ENCODE peak calls at places on chromosome 1, in five cellular contexts. One of them, this sample, is unnamed.

GRCh38 chr1:2585318-2586092 is 1.1 kb upstream of the PRXL2B start:
- DNase-seq in upper lobe of left lung: peak; percentile 91
- DNase-seq in HepG2: peak; percentile 63
- DNase-seq in Panc1: no peak
- DNase-seq in breast epithelium: no peak
- DNase-seq in this sample: no peak

GRCh38 chr1:158527190-158527815 is 26.9 kb downstream of the OR6Y1 start:
- DNase-seq in upper lobe of left lung: no peak
- DNase-seq in Panc1: no peak
- DNase-seq in HepG2: peak; percentile 53
- DNase-seq in breast epithelium: no peak
- DNase-seq in this sample: no peak

GRCh38 chr1:230091473-230092231 is 24.6 kb downstream of the GALNT2 start:
- DNase-seq in HepG2: no peak
- DNase-seq in upper lobe of left lung: no peak
- DNase-seq in breast epithelium: no peak
- DNase-seq in Panc1: no peak
- DNase-seq in this sample: no peak

GRCh38 chr1:227903061-227903521 is 44.6 kb downstream of the WNT9A start:
- DNase-seq in Panc1: no peak
- DNase-seq in HepG2: no peak
- DNase-seq in upper lobe of left lung: no peak
- DNase-seq in breast epithelium: no peak
- DNase-seq in this sample: no peak

GRCh38 chr1:229669333-229669732 is 43.3 kb downstream of the URB2 start:
- DNase-seq in upper lobe of left lung: no peak
- DNase-seq in HepG2: no peak
- DNase-seq in breast epithelium: no peak
- DNase-seq in Panc1: no peak
- DNase-seq in this sample: no peak

GRCh38 chr1:66333463-66334232 is 200.3 kb upstream of the SGIP1 start:
- DNase-seq in Panc1: no peak
- DNase-seq in HepG2: no peak
- DNase-seq in upper lobe of left lung: no peak
- DNase-seq in breast epithelium: no peak
- DNase-seq in this sample: no peak

GRCh38 chr1:225709101-225709500 is 56.2 kb upstream of the ENAH start:
- DNase-seq in upper lobe of left lung: no peak
- DNase-seq in Panc1: no peak
- DNase-seq in breast epithelium: no peak
- DNase-seq in HepG2: peak; percentile 54
- DNase-seq in this sample: no peak

GRCh38 chr1:212238552-212238951 is 46.7 kb upstream of the PPP2R5A start:
- DNase-seq in HepG2: no peak
- DNase-seq in breast epithelium: peak; percentile 55
- DNase-seq in Panc1: no peak
- DNase-seq in upper lobe of left lung: peak; percentile 52
- DNase-seq in this sample: no peak

GRCh38 chr1:227934476-227935313 is 13.0 kb downstream of the WNT9A start:
- DNase-seq in breast epithelium: no peak
- DNase-seq in upper lobe of left lung: no peak
- DNase-seq in Panc1: peak; percentile 47
- DNase-seq in HepG2: peak; percentile 27
- DNase-seq in this sample: peak; percentile 67

GRCh38 chr1:204285438-204286322 is 71.9 kb upstream of the GOLT1A start:
- DNase-seq in upper lobe of left lung: no peak
- DNase-seq in breast epithelium: no peak
- DNase-seq in Panc1: no peak
- DNase-seq in HepG2: no peak
- DNase-seq in this sample: no peak

GRCh38 chr1:11770011-11770410 is 8.0 kb downstream of the C1orf167 start:
- DNase-seq in Panc1: no peak
- DNase-seq in HepG2: no peak
- DNase-seq in upper lobe of left lung: no peak
- DNase-seq in breast epithelium: no peak
- DNase-seq in this sample: no peak

GRCh38 chr1:110051262-110051648 is 16.8 kb downstream of the STRIP1 start:
- DNase-seq in upper lobe of left lung: no peak
- DNase-seq in HepG2: no peak
- DNase-seq in Panc1: no peak
- DNase-seq in breast epithelium: no peak
- DNase-seq in this sample: no peak

DNA sequence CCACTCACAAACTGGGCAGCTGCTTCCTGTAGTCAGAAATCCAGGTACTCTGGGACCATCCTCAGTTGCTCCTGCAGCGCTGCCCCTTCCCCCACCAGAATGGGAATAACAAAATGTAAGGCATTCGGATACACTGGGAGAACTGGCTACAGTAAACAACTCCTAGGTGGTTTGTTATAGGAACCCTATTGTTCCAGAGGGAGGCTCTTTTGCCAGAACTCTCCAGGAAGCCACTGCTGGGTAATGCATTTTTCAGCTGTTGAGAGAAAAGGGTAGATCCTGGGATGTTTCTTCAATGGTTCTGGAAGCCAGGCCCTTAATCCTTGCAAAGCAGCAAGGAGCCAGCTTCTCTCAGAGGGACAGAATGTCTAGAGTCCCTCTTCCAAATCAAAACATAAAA is 29.2 kb downstream of the PLPP3 start:
- DNase-seq in upper lobe of left lung: no peak
- DNase-seq in HepG2: no peak
- DNase-seq in Panc1: no peak
- DNase-seq in breast epithelium: no peak
- DNase-seq in this sample: no peak
- H3K4me3 ChIP-seq in upper lobe of left lung: no peak overlapping the region
- H3K4me3 ChIP-seq in HepG2: no peak overlapping the region
- H3K4me3 ChIP-seq in Panc1: no peak overlapping the region
- H3K4me3 ChIP-seq in breast epithelium: no peak overlapping the region
- H3K4me3 ChIP-seq in this sample: no peak overlapping the region

GRCh38 chr1:209527993-209528392 is 55.5 kb upstream of the CAMK1G start:
- DNase-seq in breast epithelium: no peak
- DNase-seq in Panc1: no peak
- DNase-seq in upper lobe of left lung: peak; percentile 47
- DNase-seq in HepG2: peak; percentile 6
- DNase-seq in this sample: no peak
- TF ChIP-seq CTCF in breast epithelium: no peak
- TF ChIP-seq CTCF in Panc1: no peak
- TF ChIP-seq CTCF in upper lobe of left lung: no peak
- TF ChIP-seq CTCF in HepG2: no peak
- TF ChIP-seq CTCF in this sample: no peak

DNA sequence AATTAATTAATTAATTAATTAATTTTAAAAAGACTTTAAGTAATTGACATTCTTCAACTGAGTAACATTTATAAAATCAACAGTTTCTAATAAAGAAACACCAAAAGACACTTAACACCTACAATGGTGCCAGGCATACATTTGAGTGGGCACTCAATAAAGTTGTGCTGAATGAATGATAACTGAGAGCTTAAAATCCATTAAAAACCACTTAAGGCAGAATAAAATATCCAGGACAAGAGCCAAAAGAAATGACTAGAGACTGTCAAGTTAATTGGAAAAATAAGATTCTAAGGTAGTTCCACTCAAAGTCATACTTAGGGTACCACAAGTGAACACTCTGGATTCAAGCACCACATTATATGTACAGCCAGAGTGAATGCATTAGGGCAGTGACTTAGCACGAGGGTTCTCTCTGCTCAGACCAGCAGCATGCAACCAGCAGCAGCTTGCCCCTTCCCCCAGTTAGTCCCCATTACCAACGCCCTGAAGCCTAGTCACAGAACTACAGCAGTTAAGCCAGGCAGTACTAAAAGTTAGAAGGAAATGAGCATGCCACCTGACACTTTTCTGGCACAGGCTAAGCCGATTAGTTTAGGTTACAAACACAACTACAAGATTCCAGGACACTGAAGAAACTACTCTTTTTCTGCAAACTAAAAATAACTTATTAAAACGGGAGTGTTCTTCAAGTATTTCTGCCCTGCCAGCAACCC is 46.5 kb downstream of the LUZP1 start:
- DNase-seq in upper lobe of left lung: peak; percentile 30
- DNase-seq in breast epithelium: no peak
- DNase-seq in Panc1: no peak
- DNase-seq in HepG2: no peak
- DNase-seq in this sample: no peak
- TF ChIP-seq POLR2AphosphoS5 in upper lobe of left lung: no peak
- TF ChIP-seq POLR2AphosphoS5 in breast epithelium: no peak
- TF ChIP-seq POLR2AphosphoS5 in Panc1: no peak
- TF ChIP-seq POLR2AphosphoS5 in HepG2: no peak
- TF ChIP-seq POLR2AphosphoS5 in this sample: no peak

GRCh38 chr1:200892546-200892945 is 2.2 kb upstream of the INAVA start:
- DNase-seq in HepG2: no peak
- DNase-seq in Panc1: no peak
- DNase-seq in breast epithelium: no peak
- DNase-seq in upper lobe of left lung: no peak
- DNase-seq in this sample: no peak
- H3K4me3 ChIP-seq in HepG2: peak overlapping the region; percentile 70
- H3K4me3 ChIP-seq in Panc1: no peak overlapping the region
- H3K4me3 ChIP-seq in breast epithelium: no peak overlapping the region
- H3K4me3 ChIP-seq in upper lobe of left lung: no peak overlapping the region
- H3K4me3 ChIP-seq in this sample: no peak overlapping the region

DNA sequence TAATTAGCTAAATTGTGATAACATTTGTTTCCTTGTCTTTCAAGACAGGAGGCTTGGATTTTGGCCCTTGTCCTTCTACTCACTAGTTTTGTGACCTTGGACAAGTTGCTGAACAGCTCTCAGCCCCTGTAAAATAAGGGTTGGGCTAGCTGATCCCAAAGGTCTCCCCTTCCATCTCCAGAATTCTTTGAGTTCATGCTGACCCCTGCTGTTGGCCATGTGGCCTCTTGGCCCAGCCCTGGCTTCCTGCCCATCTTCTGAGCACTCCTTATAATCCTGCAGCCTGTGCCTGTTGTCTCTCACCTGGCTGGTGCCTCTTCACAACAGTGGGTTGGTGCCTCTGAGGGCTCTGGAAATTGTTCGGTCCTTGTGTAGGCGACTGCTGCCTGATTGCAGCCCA is 10.1 kb downstream of the PTGFRN start:
- DNase-seq in breast epithelium: no peak
- DNase-seq in HepG2: peak; percentile 18
- DNase-seq in Panc1: no peak
- DNase-seq in upper lobe of left lung: peak; percentile 26
- DNase-seq in this sample: no peak
- TF ChIP-seq CTCF in breast epithelium: no peak
- TF ChIP-seq CTCF in HepG2: peak; percentile 45
- TF ChIP-seq CTCF in Panc1: no peak
- TF ChIP-seq CTCF in upper lobe of left lung: no peak
- TF ChIP-seq CTCF in this sample: no peak

GRCh38 chr1:117609471-117609911 is 3.6 kb downstream of the TENT5C start:
- DNase-seq in Panc1: no peak
- DNase-seq in breast epithelium: no peak
- DNase-seq in upper lobe of left lung: peak; percentile 65
- DNase-seq in HepG2: no peak
- DNase-seq in this sample: no peak
- TF ChIP-seq POLR2AphosphoS5 in Panc1: no peak
- TF ChIP-seq POLR2AphosphoS5 in breast epithelium: no peak
- TF ChIP-seq POLR2AphosphoS5 in upper lobe of left lung: no peak
- TF ChIP-seq POLR2AphosphoS5 in HepG2: no peak
- TF ChIP-seq POLR2AphosphoS5 in this sample: no peak

This sample was measured in suprapubic skin.